ENCODE peak calls at places on chromosomes 12 and 14, in four cellular contexts. One of them, this sample, is unnamed.

GRCh38 chr12:1013618-1014489 is 22.8 kb downstream of the ERC1 start:
- DNase-seq in GM12891: no peak
- DNase-seq in SK-N-SH: no peak
- DNase-seq in HepG2: no peak
- DNase-seq in this sample: no peak

GRCh38 chr14:68172664-68173063 is 353.1 kb downstream of the RAD51B start:
- DNase-seq in GM12891: no peak
- DNase-seq in SK-N-SH: no peak
- DNase-seq in HepG2: peak; percentile 94
- DNase-seq in this sample: no peak

GRCh38 chr14:68848253-68848652 is 55.4 kb upstream of the ZFP36L1 start:
- DNase-seq in GM12891: no peak
- DNase-seq in SK-N-SH: no peak
- DNase-seq in HepG2: no peak
- DNase-seq in this sample: no peak

GRCh38 chr12:40647651-40648050 is 44.6 kb upstream of the CNTN1 start:
- DNase-seq in GM12891: no peak
- DNase-seq in SK-N-SH: no peak
- DNase-seq in HepG2: no peak
- DNase-seq in this sample: no peak

GRCh38 chr12:93089805-93090569 is 160.9 kb upstream of the EEA1 start:
- DNase-seq in GM12891: no peak
- DNase-seq in SK-N-SH: no peak
- DNase-seq in HepG2: no peak
- DNase-seq in this sample: no peak

GRCh38 chr12:108826115-108826806 is 31.1 kb downstream of the SSH1 start:
- DNase-seq in GM12891: no peak
- DNase-seq in SK-N-SH: peak; percentile 79
- DNase-seq in HepG2: no peak
- DNase-seq in this sample: no peak

GRCh38 chr14:78335531-78335930 is 165.4 kb downstream of the NRXN3 start:
- DNase-seq in GM12891: no peak
- DNase-seq in SK-N-SH: no peak
- DNase-seq in HepG2: no peak
- DNase-seq in this sample: no peak

GRCh38 chr12:82120901-82121300 is 237.3 kb downstream of the CCDC59 start:
- DNase-seq in GM12891: no peak
- DNase-seq in SK-N-SH: no peak
- DNase-seq in HepG2: no peak
- DNase-seq in this sample: no peak

GRCh38 chr12:124709722-124710656 is 142.6 kb upstream of the NCOR2 start:
- DNase-seq in GM12891: no peak
- DNase-seq in SK-N-SH: no peak
- DNase-seq in HepG2: no peak
- DNase-seq in this sample: no peak

GRCh38 chr12:42780671-42781070 is 191.1 kb upstream of the PRICKLE1 start:
- DNase-seq in GM12891: no peak
- DNase-seq in SK-N-SH: no peak
- DNase-seq in HepG2: no peak
- DNase-seq in this sample: no peak

GRCh38 chr14:34714320-34715107 is at the start of gene CFL2:
- DNase-seq in GM12891: peak; percentile 87
- DNase-seq in SK-N-SH: peak; percentile 97
- DNase-seq in HepG2: peak; percentile 86
- DNase-seq in this sample: peak; percentile 85

GRCh38 chr12:8860165-8860961 is 37.9 kb downstream of the A2ML1 start:
- DNase-seq in GM12891: peak; percentile 23
- DNase-seq in SK-N-SH: peak; percentile 33
- DNase-seq in HepG2: peak; percentile 37
- DNase-seq in this sample: peak; percentile 63

GRCh38 chr14:67514650-67515385 is 18.3 kb upstream of the PLEKHH1 start:
- DNase-seq in GM12891: peak; percentile 63
- DNase-seq in SK-N-SH: peak; percentile 83
- DNase-seq in HepG2: no peak
- DNase-seq in this sample: peak; percentile 77

GRCh38 chr12:24839268-24839791 is 109.6 kb downstream of the BCAT1 start:
- DNase-seq in GM12891: no peak
- DNase-seq in SK-N-SH: no peak
- DNase-seq in HepG2: no peak
- DNase-seq in this sample: no peak

GRCh38 chr12:62848418-62848817 is 86.5 kb downstream of the PPM1H start:
- DNase-seq in GM12891: no peak
- DNase-seq in SK-N-SH: no peak
- DNase-seq in HepG2: no peak
- DNase-seq in this sample: no peak

GRCh38 chr14:61598980-61599379 is 96.3 kb upstream of the HIF1A start:
- DNase-seq in GM12891: no peak
- DNase-seq in SK-N-SH: no peak
- DNase-seq in HepG2: peak; percentile 50
- DNase-seq in this sample: no peak

DNA sequence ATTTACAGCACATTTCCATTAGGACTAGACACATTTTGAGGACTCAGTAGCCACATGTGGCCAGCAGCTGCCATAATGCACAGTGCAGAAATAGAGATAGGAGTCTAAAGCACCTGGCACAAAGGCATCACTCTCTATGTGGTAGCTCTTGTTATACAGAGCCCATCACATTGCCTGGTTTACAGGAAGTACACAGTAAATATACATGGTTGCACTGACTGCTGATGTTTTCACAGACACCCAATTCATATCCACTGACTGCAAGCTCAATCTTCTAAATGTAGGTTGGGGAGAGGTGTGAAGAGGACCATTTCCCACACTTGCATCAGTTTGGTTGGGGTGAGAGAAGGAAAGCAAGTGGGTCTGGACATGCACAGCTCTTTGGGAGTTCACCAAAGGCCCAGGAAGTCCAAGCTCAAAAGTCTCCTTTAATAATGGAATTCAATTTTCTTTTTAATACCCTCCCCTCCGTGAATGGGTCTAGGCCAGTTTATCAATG is 172.8 kb downstream of the DPF3 start:
- DNase-seq in GM12891: no peak
- DNase-seq in SK-N-SH: no peak
- DNase-seq in HepG2: no peak
- DNase-seq in this sample: no peak
- TF ChIP-seq TAF1 in GM12891: no peak
- TF ChIP-seq TAF1 in SK-N-SH: no peak
- TF ChIP-seq TAF1 in HepG2: no peak
- TF ChIP-seq TAF1 in this sample: no peak

DNA sequence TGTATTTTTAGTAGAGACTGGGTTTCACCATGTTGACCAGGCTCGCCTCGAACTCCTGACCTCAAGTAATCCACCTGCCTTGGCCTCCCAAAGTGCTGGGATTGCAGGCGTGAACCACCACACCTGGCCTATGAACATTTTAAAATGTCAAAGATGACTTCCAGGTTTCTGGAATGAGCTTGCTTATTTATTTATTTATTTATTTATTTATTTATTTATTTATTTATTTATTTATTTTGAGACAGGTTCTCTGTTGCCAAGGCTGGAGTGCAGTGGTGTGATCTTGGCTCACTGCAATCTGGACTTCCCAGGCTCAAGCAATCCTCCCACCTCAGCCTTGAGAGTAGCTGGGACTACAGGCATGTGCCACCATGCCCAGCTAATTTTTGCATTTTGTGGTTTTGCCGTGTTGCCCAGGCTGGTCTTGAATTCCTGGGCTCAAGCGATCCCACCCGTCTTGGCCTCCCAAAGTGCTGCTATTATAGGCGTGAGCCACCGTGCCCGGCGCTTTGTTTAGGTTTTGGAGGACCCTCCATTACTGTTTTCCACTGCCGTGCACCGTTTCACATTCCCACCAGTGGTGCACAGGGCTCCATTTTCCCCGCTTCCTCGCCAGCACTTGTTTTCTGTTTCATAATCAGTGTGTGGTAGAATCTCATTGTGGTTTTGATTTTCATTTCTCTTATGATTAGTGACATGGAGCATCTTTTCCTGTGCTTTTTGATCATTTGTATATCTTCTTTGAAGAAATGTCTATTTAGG is 6.4 kb upstream of the CFAP251 start:
- DNase-seq in GM12891: no peak
- DNase-seq in SK-N-SH: no peak
- DNase-seq in HepG2: no peak
- DNase-seq in this sample: no peak
- TF ChIP-seq TAF1 in GM12891: no peak
- TF ChIP-seq TAF1 in SK-N-SH: no peak
- TF ChIP-seq TAF1 in HepG2: no peak
- TF ChIP-seq TAF1 in this sample: no peak

GRCh38 chr12:71371132-71371531 is 68.5 kb upstream of the LGR5 start:
- DNase-seq in GM12891: no peak
- DNase-seq in SK-N-SH: no peak
- DNase-seq in HepG2: peak; percentile 16
- DNase-seq in this sample: no peak
- TF ChIP-seq TAF1 in GM12891: no peak
- TF ChIP-seq TAF1 in SK-N-SH: no peak
- TF ChIP-seq TAF1 in HepG2: no peak
- TF ChIP-seq TAF1 in this sample: no peak

DNA sequence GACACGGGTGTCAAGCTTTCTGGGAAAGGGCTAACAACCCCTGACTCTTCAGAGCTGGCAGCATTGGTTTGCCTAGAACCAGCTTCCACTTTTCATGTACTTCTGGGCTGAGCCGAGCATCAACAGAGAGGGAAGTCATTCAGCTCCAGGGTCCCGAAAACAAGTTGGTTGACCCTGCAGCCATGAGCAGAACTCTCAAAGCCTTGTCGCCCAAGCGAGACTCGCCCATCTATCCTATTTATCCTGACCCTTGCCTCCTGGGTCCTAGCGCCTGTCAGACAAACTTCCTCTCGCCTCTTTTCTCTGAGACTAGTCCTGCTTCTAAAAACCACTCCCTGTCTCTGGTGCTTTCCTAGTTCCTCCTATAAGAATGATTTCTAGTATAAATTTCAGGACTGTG is 47.9 kb downstream of the ASCL4 start:
- DNase-seq in GM12891: no peak
- DNase-seq in SK-N-SH: no peak
- DNase-seq in HepG2: no peak
- DNase-seq in this sample: no peak
- TF ChIP-seq TAF1 in GM12891: no peak
- TF ChIP-seq TAF1 in SK-N-SH: no peak
- TF ChIP-seq TAF1 in HepG2: no peak
- TF ChIP-seq TAF1 in this sample: no peak

GRCh38 chr12:126860210-126860609 is 1406.8 kb upstream of the TMEM132C start:
- DNase-seq in GM12891: no peak
- DNase-seq in SK-N-SH: no peak
- DNase-seq in HepG2: no peak
- DNase-seq in this sample: peak; percentile 3
- TF ChIP-seq TAF1 in GM12891: no peak
- TF ChIP-seq TAF1 in SK-N-SH: no peak
- TF ChIP-seq TAF1 in HepG2: no peak
- TF ChIP-seq TAF1 in this sample: no peak

DNA sequence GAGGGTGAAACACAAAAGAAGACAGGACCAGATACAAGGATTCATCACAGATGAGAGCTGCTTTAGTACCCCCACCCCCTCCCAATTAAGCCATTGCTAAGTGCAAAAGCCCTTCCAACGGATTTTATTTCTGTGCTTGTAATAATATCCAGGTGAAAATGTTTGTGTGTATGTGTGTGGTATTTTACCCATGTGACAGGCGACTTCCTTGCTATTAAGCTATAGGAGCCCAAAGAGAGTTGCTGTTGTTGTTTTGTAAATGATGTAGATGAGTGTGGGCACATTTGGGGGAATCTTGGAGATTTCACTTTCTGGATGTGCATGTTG is 3.2 kb upstream of the HOXC4 start:
- DNase-seq in GM12891: no peak
- DNase-seq in SK-N-SH: no peak
- DNase-seq in HepG2: no peak
- DNase-seq in this sample: no peak
- TF ChIP-seq TAF1 in GM12891: no peak
- TF ChIP-seq TAF1 in SK-N-SH: no peak
- TF ChIP-seq TAF1 in HepG2: no peak
- TF ChIP-seq TAF1 in this sample: no peak

GRCh38 chr12:11892065-11892391 is 178.7 kb upstream of the BCL2L14 start:
- DNase-seq in GM12891: no peak
- DNase-seq in SK-N-SH: no peak
- DNase-seq in HepG2: peak; percentile 34
- DNase-seq in this sample: no peak
- TF ChIP-seq TAF1 in GM12891: no peak
- TF ChIP-seq TAF1 in SK-N-SH: no peak
- TF ChIP-seq TAF1 in HepG2: no peak
- TF ChIP-seq TAF1 in this sample: no peak

GRCh38 chr12:56571131-56571530 is 49.5 kb downstream of the RBMS2 start:
- DNase-seq in GM12891: no peak
- DNase-seq in SK-N-SH: no peak
- DNase-seq in HepG2: no peak
- DNase-seq in this sample: no peak

GRCh38 chr12:56574210-56574609 is 52.6 kb downstream of the RBMS2 start:
- DNase-seq in GM12891: no peak
- DNase-seq in SK-N-SH: no peak
- DNase-seq in HepG2: no peak
- DNase-seq in this sample: no peak
- TF ChIP-seq TAF1 in GM12891: no peak
- TF ChIP-seq TAF1 in SK-N-SH: no peak
- TF ChIP-seq TAF1 in HepG2: no peak
- TF ChIP-seq TAF1 in this sample: no peak

DNA sequence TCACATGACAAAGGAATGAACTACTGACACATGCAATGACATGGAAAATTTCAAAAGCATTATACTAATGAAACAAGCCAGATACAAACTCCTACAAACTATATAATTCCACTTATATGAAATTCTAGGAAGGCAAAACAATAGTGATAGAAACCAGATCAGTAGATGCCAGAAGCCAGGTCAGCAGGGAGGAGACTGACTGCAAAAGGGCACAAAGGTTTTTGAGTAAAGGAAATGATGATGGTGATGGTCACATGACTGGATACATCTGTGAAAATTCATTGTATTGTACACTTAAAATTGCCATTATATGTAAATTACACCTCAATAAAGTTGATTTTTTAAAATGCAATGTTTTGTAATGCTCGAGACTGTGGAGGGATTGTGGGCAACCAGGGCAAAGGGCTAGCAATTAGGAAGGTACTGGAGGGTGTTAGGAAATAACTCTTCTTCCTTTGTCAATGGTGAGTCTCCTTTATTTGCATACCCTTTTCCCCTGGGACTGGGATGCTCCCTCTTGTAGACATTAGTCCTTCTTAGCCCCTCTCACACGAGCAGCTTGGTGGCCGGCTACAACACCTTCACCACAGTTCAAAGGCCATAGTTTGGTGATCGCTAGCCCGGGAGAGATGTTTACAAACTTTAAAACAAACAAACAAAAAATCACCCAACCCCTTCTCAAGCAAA is 6.7 kb upstream of the PRPF40B start:
- DNase-seq in GM12891: no peak
- DNase-seq in SK-N-SH: no peak
- DNase-seq in HepG2: no peak
- DNase-seq in this sample: no peak
- TF ChIP-seq TAF1 in GM12891: no peak
- TF ChIP-seq TAF1 in SK-N-SH: no peak
- TF ChIP-seq TAF1 in HepG2: no peak
- TF ChIP-seq TAF1 in this sample: no peak

This sample was measured in H1.